ENCODE peak calls at places on chromosomes 5 and 9, in nine cellular contexts. L is coronary artery, N is stomach, Q is AG10803, E is RWPE2, R is ascending aorta, S is tibial artery, Z is breast epithelium, X is brain microvascular endothelial cell. U is an unnamed sample.
A peak's percentile ranks its signal among the peaks of the same experiment; 100 is the strongest.

GRCh38 chr9:137478613-137479314 is 19.6 kb upstream of the NSMF start:
- DNase-seq in L (no peak), Q (peak; percentile 34), S (peak; percentile 60), E (peak; percentile 54), R (no peak), X (no peak), N (no peak), Z (no peak), U (no peak)

GRCh38 chr5:144328980-144329379 is 158.3 kb downstream of the KCTD16 start:
- DNase-seq in Z (no peak), S (no peak), Q (no peak), E (no peak), R (no peak), X (no peak), N (peak; percentile 31), L (no peak), U (no peak)

GRCh38 chr5:45252991-45253390 is 443.2 kb downstream of the HCN1 start:
- DNase-seq in X (no peak), Z (no peak), L (no peak), N (no peak), E (no peak), Q (no peak), S (no peak), R (no peak), U (no peak)

GRCh38 chr9:74499111-74499601 is 2.0 kb downstream of the RORB start:
- DNase-seq in E (no peak), X (no peak), N (no peak), R (no peak), S (no peak), L (no peak), Q (no peak), Z (no peak), U (no peak)

GRCh38 chr5:68545636-68546325 is 330.2 kb downstream of the PIK3R1 start:
- DNase-seq in N (no peak), Z (no peak), E (no peak), Q (no peak), S (no peak), L (no peak), R (no peak), X (no peak), U (no peak)

GRCh38 chr5:169801324-169801777 is 164.3 kb downstream of the DOCK2 start:
- DNase-seq in L (no peak), R (no peak), Q (peak; percentile 81), E (no peak), N (no peak), Z (no peak), S (no peak), X (no peak), U (no peak)

GRCh38 chr9:16515879-16516289 is 354.6 kb downstream of the BNC2 start:
- DNase-seq in L (no peak), Z (no peak), Q (peak; percentile 76), R (no peak), N (no peak), X (peak; percentile 39), S (no peak), E (no peak), U (no peak)

GRCh38 chr9:120741701-120742100 is 27.4 kb upstream of the MEGF9 start:
- DNase-seq in Q (no peak), X (no peak), N (no peak), Z (no peak), E (no peak), R (no peak), S (no peak), L (no peak), U (no peak)

GRCh38 chr9:21813575-21814473 is 11.4 kb downstream of the MTAP start:
- DNase-seq in L (no peak), X (peak; percentile 83), N (peak; percentile 66), Q (peak; percentile 86), Z (peak; percentile 58), E (no peak), S (no peak), R (peak; percentile 79), U (peak; percentile 8)

GRCh38 chr9:33932078-33932807 is 115.3 kb downstream of the UBE2R2 start:
- DNase-seq in L (no peak), S (no peak), X (no peak), R (no peak), E (no peak), Z (no peak), Q (no peak), N (no peak), U (no peak)

GRCh38 chr5:71830626-71831539 is 111.8 kb downstream of the CARTPT start:
- DNase-seq in L (peak; percentile 86), E (no peak), R (peak; percentile 95), X (peak; percentile 93), Z (peak; percentile 62), S (peak; percentile 94), Q (peak; percentile 90), N (peak; percentile 69), U (no peak)

GRCh38 chr5:81234801-81235200 is 1.7 kb downstream of the CKMT2 start:
- DNase-seq in Q (no peak), X (no peak), Z (no peak), E (no peak), N (no peak), L (no peak), S (no peak), R (no peak), U (no peak)

GRCh38 chr5:149782018-149782899 is 52.1 kb downstream of the PPARGC1B start:
- DNase-seq in Z (no peak), Q (no peak), X (peak; percentile 20), N (no peak), E (no peak), L (no peak), R (no peak), S (no peak), U (no peak)

GRCh38 chr5:68304421-68305052 is 89.0 kb downstream of the PIK3R1 start:
- DNase-seq in E (no peak), S (no peak), L (no peak), Q (peak; percentile 40), Z (no peak), N (no peak), X (no peak), R (no peak), U (no peak)

GRCh38 chr9:127776919-127777280 is 1.6 kb downstream of the SH2D3C start:
- DNase-seq in L (no peak), Q (no peak), E (no peak), N (no peak), R (no peak), X (no peak), Z (no peak), S (no peak), U (no peak)

GRCh38 chr9:127779136-127779981 is 893 bp upstream of the SH2D3C start:
- DNase-seq in X (no peak), N (no peak), L (no peak), Q (no peak), Z (no peak), S (no peak), R (no peak), E (no peak), U (no peak)

GRCh38 chr9:127778280-127779135 is at the start of gene SH2D3C:
- DNase-seq in E (no peak), X (no peak), S (no peak), Z (no peak), R (no peak), Q (no peak), N (no peak), L (no peak), U (no peak)

GRCh38 chr9:127776195-127776918 is 2.1 kb downstream of the SH2D3C start:
- DNase-seq in R (no peak), E (no peak), X (no peak), Q (no peak), Z (no peak), S (no peak), L (no peak), N (no peak), U (no peak)

GRCh38 chr9:127777368-127777960 is 1.0 kb downstream of the SH2D3C start:
- DNase-seq in S (no peak), Z (no peak), Q (no peak), R (no peak), L (no peak), X (no peak), N (no peak), E (no peak), U (no peak)
- H3K4me3 ChIP-seq in S (no peak overlapping the region), Z (no peak overlapping the region), Q (no peak overlapping the region), R (no peak overlapping the region), L (no peak overlapping the region), X (no peak overlapping the region), N (peak overlapping the region; percentile 34), E (no peak overlapping the region), U (peak overlapping the region; percentile 35)

DNA sequence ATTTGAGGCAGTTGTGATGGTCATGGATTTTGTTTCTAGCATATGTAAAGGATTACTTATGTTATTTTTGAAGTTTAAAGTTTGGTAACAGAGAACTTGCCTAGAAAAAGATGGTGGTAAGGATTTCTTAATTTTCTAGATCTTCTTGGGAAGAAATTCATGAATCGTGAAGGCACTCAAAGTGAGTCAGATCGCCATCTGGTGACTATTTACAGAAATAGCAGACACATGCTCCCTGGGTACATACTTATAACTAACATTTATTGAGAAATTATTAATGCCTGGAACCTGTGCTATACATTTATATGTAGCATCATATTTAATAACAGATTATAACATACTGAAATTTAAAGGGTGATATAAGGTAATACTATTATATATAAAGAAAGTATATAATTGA is 299.7 kb downstream of the IZUMO3 start:
- DNase-seq in E (no peak), N (no peak), X (peak; percentile 2), R (no peak), Z (no peak), S (no peak), L (no peak), Q (peak; percentile 9), U (no peak)
- TF ChIP-seq CTCF in E (peak; percentile 78), N (no peak), X (peak; percentile 31), R (no peak), Z (no peak), S (no peak), L (no peak), Q (peak; percentile 35), U (no peak)

DNA sequence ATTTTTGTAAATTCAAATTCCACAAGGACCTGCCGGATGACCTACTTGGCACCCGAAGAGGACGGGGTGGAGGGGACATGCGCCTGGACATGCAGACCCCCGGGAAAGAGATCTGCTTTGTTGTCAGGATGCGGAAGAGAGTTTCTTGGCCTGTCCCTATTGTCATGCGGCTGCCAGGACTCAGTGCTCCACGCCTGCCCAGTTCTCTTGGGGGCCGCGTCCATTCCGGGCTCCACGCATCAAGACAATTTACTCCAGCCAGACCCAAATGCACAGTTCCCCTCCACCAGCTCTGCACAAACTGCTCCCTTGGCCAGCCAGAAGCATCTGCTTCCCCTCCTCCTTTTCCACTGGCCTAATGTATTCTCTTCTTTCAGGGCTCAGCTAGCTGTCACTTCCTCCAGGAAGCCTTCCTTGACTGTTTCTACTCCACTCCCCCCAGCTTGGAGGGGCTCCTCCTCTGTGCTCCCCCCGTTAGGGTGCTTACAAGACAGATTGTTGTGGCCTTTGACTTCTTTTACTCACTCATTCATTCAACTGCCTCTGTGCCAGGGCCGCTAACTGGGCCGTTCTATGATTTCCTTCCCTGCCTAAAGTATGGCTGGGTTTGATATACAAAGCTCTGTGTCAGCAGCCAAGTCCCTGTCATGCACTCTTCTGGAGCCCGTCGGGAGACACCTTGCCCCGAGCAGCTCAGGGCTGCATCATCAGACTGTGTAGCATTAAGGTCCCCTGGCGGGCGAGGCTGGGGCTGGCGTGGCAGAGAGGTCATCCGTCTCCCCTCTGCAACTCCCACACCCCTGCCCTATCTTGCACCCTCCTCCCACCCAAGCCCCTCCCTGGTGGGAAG is 6.6 kb downstream of the FIBCD1 start:
- DNase-seq in Z (no peak), Q (no peak), X (no peak), S (no peak), L (no peak), R (no peak), N (no peak), E (no peak), U (no peak)
- H3K4me3 ChIP-seq in Z (no peak overlapping the region), Q (no peak overlapping the region), X (no peak overlapping the region), S (no peak overlapping the region), L (peak overlapping the region; percentile 34), R (no peak overlapping the region), N (no peak overlapping the region), E (no peak overlapping the region), U (no peak overlapping the region)

GRCh38 chr9:122138560-122139268 is 20.9 kb downstream of the NDUFA8 start:
- DNase-seq in Z (no peak), N (no peak), L (no peak), S (no peak), R (no peak), E (no peak), Q (no peak), X (no peak), U (no peak)
- TF ChIP-seq CTCF in Z (no peak), N (no peak), L (no peak), S (no peak), R (no peak), E (no peak), Q (no peak), X (no peak), U (no peak)